ENCODE peak calls at places on chromosomes 7 and 10, in eight cellular contexts. One of them, this sample, is unnamed.

GRCh38 chr10:61188691-61189090 is 244.7 kb upstream of the RHOBTB1 start:
- DNase-seq in cardiac fibroblast: no peak
- DNase-seq in psoas muscle: no peak
- DNase-seq in thoracic aorta: no peak
- DNase-seq in transverse colon: no peak
- DNase-seq in coronary artery: no peak
- DNase-seq in BJ: no peak
- DNase-seq in retinal pigment epithelial cell: no peak
- DNase-seq in this sample: no peak

GRCh38 chr7:43076189-43076605 is 36.2 kb upstream of the HECW1 start:
- DNase-seq in cardiac fibroblast: peak
- DNase-seq in psoas muscle: no peak
- DNase-seq in thoracic aorta: no peak
- DNase-seq in transverse colon: no peak
- DNase-seq in coronary artery: no peak
- DNase-seq in BJ: peak
- DNase-seq in retinal pigment epithelial cell: peak
- DNase-seq in this sample: no peak

GRCh38 chr10:130003787-130004613 is 39.9 kb upstream of the EBF3 start:
- DNase-seq in cardiac fibroblast: no peak
- DNase-seq in psoas muscle: no peak
- DNase-seq in thoracic aorta: no peak
- DNase-seq in transverse colon: no peak
- DNase-seq in coronary artery: no peak
- DNase-seq in BJ: no peak
- DNase-seq in retinal pigment epithelial cell: no peak
- DNase-seq in this sample: no peak

GRCh38 chr7:103888603-103889153 is 100.8 kb downstream of the RELN start:
- DNase-seq in cardiac fibroblast: peak
- DNase-seq in psoas muscle: no peak
- DNase-seq in thoracic aorta: no peak
- DNase-seq in transverse colon: no peak
- DNase-seq in coronary artery: no peak
- DNase-seq in BJ: no peak
- DNase-seq in retinal pigment epithelial cell: no peak
- DNase-seq in this sample: no peak

GRCh38 chr10:43253461-43254198 is 13.2 kb downstream of the RASGEF1A start:
- DNase-seq in cardiac fibroblast: no peak
- DNase-seq in psoas muscle: no peak
- DNase-seq in thoracic aorta: no peak
- DNase-seq in transverse colon: no peak
- DNase-seq in coronary artery: peak
- DNase-seq in BJ: no peak
- DNase-seq in retinal pigment epithelial cell: no peak
- DNase-seq in this sample: no peak

GRCh38 chr7:70595741-70596574 is 536.0 kb upstream of the GALNT17 start:
- DNase-seq in cardiac fibroblast: no peak
- DNase-seq in psoas muscle: no peak
- DNase-seq in thoracic aorta: no peak
- DNase-seq in transverse colon: peak
- DNase-seq in coronary artery: no peak
- DNase-seq in BJ: no peak
- DNase-seq in retinal pigment epithelial cell: no peak
- DNase-seq in this sample: no peak

GRCh38 chr7:64990216-64990615 is 620 bp downstream of the ZNF117 start:
- DNase-seq in cardiac fibroblast: no peak
- DNase-seq in psoas muscle: no peak
- DNase-seq in thoracic aorta: no peak
- DNase-seq in transverse colon: no peak
- DNase-seq in coronary artery: no peak
- DNase-seq in BJ: no peak
- DNase-seq in retinal pigment epithelial cell: no peak
- DNase-seq in this sample: no peak

GRCh38 chr7:12412407-12412806 is 8.7 kb upstream of the VWDE start:
- DNase-seq in cardiac fibroblast: no peak
- DNase-seq in psoas muscle: no peak
- DNase-seq in thoracic aorta: no peak
- DNase-seq in transverse colon: no peak
- DNase-seq in coronary artery: no peak
- DNase-seq in BJ: no peak
- DNase-seq in retinal pigment epithelial cell: no peak
- DNase-seq in this sample: no peak

GRCh38 chr7:68718059-68718685 is 880.1 kb upstream of the AUTS2 start:
- DNase-seq in cardiac fibroblast: no peak
- DNase-seq in psoas muscle: no peak
- DNase-seq in thoracic aorta: no peak
- DNase-seq in transverse colon: no peak
- DNase-seq in coronary artery: no peak
- DNase-seq in BJ: no peak
- DNase-seq in retinal pigment epithelial cell: no peak
- DNase-seq in this sample: no peak

GRCh38 chr7:149620961-149621360 is 123.4 kb upstream of the ZNF746 start:
- DNase-seq in cardiac fibroblast: no peak
- DNase-seq in psoas muscle: no peak
- DNase-seq in thoracic aorta: no peak
- DNase-seq in transverse colon: peak
- DNase-seq in coronary artery: no peak
- DNase-seq in BJ: no peak
- DNase-seq in retinal pigment epithelial cell: no peak
- DNase-seq in this sample: no peak

GRCh38 chr7:50660040-50660829 is 95.0 kb upstream of the DDC start:
- DNase-seq in cardiac fibroblast: no peak
- DNase-seq in psoas muscle: no peak
- DNase-seq in thoracic aorta: no peak
- DNase-seq in transverse colon: peak
- DNase-seq in coronary artery: peak
- DNase-seq in BJ: no peak
- DNase-seq in retinal pigment epithelial cell: no peak
- DNase-seq in this sample: no peak

GRCh38 chr7:131738066-131738465 is 181.6 kb upstream of the PODXL start:
- DNase-seq in cardiac fibroblast: no peak
- DNase-seq in psoas muscle: no peak
- DNase-seq in thoracic aorta: no peak
- DNase-seq in transverse colon: no peak
- DNase-seq in coronary artery: peak
- DNase-seq in BJ: no peak
- DNase-seq in retinal pigment epithelial cell: no peak
- DNase-seq in this sample: no peak

GRCh38 chr10:83801983-83802382 is 337.3 kb upstream of the GHITM start:
- DNase-seq in cardiac fibroblast: no peak
- DNase-seq in psoas muscle: no peak
- DNase-seq in thoracic aorta: no peak
- DNase-seq in transverse colon: no peak
- DNase-seq in coronary artery: no peak
- DNase-seq in BJ: no peak
- DNase-seq in retinal pigment epithelial cell: no peak
- DNase-seq in this sample: no peak
- TF ChIP-seq CTCF in cardiac fibroblast: no peak
- TF ChIP-seq CTCF in psoas muscle: no peak
- TF ChIP-seq CTCF in thoracic aorta: no peak
- TF ChIP-seq CTCF in transverse colon: no peak
- TF ChIP-seq CTCF in coronary artery: no peak
- TF ChIP-seq CTCF in BJ: no peak
- TF ChIP-seq CTCF in retinal pigment epithelial cell: peak
- TF ChIP-seq CTCF in this sample: no peak

DNA sequence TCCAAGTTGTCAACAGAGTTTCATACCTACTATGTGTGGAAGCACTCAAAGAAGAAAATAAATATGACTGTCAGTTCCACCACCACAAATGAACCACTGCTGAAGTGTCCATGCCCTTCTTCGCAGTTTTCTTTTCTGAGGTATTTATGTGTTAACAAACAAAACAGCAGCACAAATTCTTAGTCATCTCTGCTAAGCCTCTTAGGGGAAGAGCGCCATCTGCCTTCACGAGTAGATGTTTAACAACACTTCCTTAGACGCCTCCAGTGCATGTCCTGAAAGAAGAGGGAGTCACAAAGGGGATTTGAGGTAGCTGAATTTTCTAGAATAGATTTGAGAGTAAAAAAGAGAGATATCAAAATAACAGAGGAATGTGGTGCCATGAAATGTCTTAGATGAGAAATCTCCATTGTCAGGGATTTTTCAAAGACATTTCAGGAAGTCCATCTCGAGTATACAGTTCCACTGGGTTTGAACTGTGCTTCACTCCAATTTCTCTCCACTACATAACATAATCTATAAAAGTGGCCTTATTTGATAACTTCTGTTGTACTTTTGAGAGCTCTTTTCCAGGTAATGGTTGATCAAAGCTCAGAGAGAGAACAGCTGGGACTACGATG is 775.3 kb upstream of the POM121L12 start:
- DNase-seq in cardiac fibroblast: no peak
- DNase-seq in psoas muscle: no peak
- DNase-seq in thoracic aorta: no peak
- DNase-seq in transverse colon: no peak
- DNase-seq in coronary artery: no peak
- DNase-seq in BJ: no peak
- DNase-seq in retinal pigment epithelial cell: no peak
- DNase-seq in this sample: no peak
- TF ChIP-seq CTCF in cardiac fibroblast: no peak
- TF ChIP-seq CTCF in psoas muscle: no peak
- TF ChIP-seq CTCF in thoracic aorta: no peak
- TF ChIP-seq CTCF in transverse colon: no peak
- TF ChIP-seq CTCF in coronary artery: no peak
- TF ChIP-seq CTCF in BJ: no peak
- TF ChIP-seq CTCF in retinal pigment epithelial cell: no peak
- TF ChIP-seq CTCF in this sample: no peak

DNA sequence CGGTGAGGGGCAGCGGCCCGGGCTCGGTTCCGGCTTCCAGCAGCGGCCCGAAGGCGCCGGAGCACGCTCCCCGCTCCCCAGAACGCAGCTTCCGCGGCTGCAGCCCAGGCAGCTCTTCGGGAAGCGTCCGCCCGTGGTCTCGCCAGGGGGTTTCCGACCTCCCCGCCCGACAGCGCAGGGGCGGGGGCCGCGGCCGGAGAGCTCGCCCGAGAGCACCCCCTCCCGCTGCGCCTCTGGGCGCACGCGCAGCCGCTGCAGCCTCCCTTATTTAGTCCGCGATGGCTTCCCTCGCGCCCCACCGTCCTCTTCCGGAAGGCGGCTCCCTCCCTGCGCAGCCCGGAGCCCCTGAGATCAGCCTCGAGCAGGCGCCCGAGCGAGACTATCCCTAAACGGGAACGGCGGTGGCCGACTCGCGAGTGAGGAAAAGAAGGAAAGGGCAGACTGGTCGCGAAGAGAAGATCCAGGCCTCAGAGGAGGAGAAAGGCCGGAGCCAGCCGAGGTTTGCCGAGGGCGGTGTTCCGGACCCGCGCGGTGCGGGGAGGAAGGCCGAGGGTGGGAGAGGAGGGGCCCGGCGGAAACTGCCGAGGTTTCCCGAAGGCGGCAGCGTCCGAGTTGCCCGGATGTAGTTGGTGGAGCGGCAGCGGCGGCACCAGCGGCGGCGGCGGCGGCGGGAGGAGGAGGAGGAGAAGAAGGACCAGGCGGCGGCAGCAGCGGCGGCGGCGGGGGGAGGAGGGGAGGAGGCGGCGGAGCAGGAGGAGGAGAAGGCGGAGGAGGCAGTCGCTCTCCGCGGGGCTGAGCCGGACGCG is at the start of gene WAC:
- DNase-seq in cardiac fibroblast: peak
- DNase-seq in psoas muscle: peak
- DNase-seq in thoracic aorta: peak
- DNase-seq in transverse colon: peak
- DNase-seq in coronary artery: peak
- DNase-seq in BJ: peak
- DNase-seq in retinal pigment epithelial cell: peak
- DNase-seq in this sample: peak
- TF ChIP-seq CTCF in cardiac fibroblast: no peak
- TF ChIP-seq CTCF in psoas muscle: no peak
- TF ChIP-seq CTCF in thoracic aorta: peak
- TF ChIP-seq CTCF in transverse colon: peak
- TF ChIP-seq CTCF in coronary artery: no peak
- TF ChIP-seq CTCF in BJ: peak
- TF ChIP-seq CTCF in retinal pigment epithelial cell: no peak
- TF ChIP-seq CTCF in this sample: no peak

GRCh38 chr10:3510741-3511140 is 274.3 kb downstream of the KLF6 start:
- DNase-seq in cardiac fibroblast: no peak
- DNase-seq in psoas muscle: no peak
- DNase-seq in thoracic aorta: no peak
- DNase-seq in transverse colon: no peak
- DNase-seq in coronary artery: no peak
- DNase-seq in BJ: no peak
- DNase-seq in retinal pigment epithelial cell: no peak
- DNase-seq in this sample: no peak

GRCh38 chr10:3514691-3515090 is 270.3 kb downstream of the KLF6 start:
- DNase-seq in cardiac fibroblast: no peak
- DNase-seq in psoas muscle: no peak
- DNase-seq in thoracic aorta: no peak
- DNase-seq in transverse colon: no peak
- DNase-seq in coronary artery: no peak
- DNase-seq in BJ: no peak
- DNase-seq in retinal pigment epithelial cell: no peak
- DNase-seq in this sample: no peak

GRCh38 chr10:3511483-3511882 is 273.5 kb downstream of the KLF6 start:
- DNase-seq in cardiac fibroblast: no peak
- DNase-seq in psoas muscle: no peak
- DNase-seq in thoracic aorta: no peak
- DNase-seq in transverse colon: no peak
- DNase-seq in coronary artery: no peak
- DNase-seq in BJ: no peak
- DNase-seq in retinal pigment epithelial cell: no peak
- DNase-seq in this sample: no peak

GRCh38 chr10:3509355-3509754 is 275.7 kb downstream of the KLF6 start:
- DNase-seq in cardiac fibroblast: no peak
- DNase-seq in psoas muscle: no peak
- DNase-seq in thoracic aorta: no peak
- DNase-seq in transverse colon: no peak
- DNase-seq in coronary artery: no peak
- DNase-seq in BJ: no peak
- DNase-seq in retinal pigment epithelial cell: no peak
- DNase-seq in this sample: no peak

DNA sequence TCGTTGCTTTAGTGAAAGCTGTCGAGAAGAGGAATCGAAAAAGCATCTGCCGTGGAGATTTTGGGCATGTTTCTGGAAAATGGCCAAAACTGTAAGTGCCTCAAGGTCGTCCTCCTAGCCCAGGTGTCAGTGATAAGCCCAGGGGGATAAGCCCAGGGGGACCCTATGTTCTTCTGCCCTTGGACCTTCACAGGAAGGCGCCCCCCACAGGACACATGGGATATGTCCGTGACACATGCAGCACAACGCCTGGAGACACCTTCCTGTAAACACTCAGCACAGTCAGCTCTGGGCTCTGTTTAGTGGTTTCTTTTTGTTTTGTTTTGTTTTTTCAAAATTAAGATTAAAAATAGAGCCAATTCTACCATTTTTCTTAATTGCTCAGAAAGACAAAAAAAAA is 272.7 kb downstream of the KLF6 start:
- DNase-seq in cardiac fibroblast: no peak
- DNase-seq in psoas muscle: no peak
- DNase-seq in thoracic aorta: no peak
- DNase-seq in transverse colon: no peak
- DNase-seq in coronary artery: no peak
- DNase-seq in BJ: no peak
- DNase-seq in retinal pigment epithelial cell: no peak
- DNase-seq in this sample: no peak
- TF ChIP-seq CTCF in cardiac fibroblast: peak
- TF ChIP-seq CTCF in psoas muscle: no peak
- TF ChIP-seq CTCF in thoracic aorta: no peak
- TF ChIP-seq CTCF in transverse colon: no peak
- TF ChIP-seq CTCF in coronary artery: no peak
- TF ChIP-seq CTCF in BJ: no peak
- TF ChIP-seq CTCF in retinal pigment epithelial cell: peak
- TF ChIP-seq CTCF in this sample: no peak

This sample was measured in omental fat pad.